ENCODE peak calls at places on chromosomes 6 and 20, in seven cellular contexts. B is PC-9, E is thoracic aorta, G is AG04450, F is esophagus squamous epithelium, U is lower lobe of right lung, V is NB4. M is an unnamed sample.
A peak's percentile ranks its signal among the peaks of the same experiment; 100 is the strongest.

GRCh38 chr20:2984956-2985661 is 58.3 kb upstream of the GNRH2 start:
- DNase-seq in B (no peak), E (no peak), G (peak; percentile 32), F (no peak), U (no peak), V (peak; percentile 11), M (peak; percentile 88)

GRCh38 chr6:104253236-104253635 is 606.5 kb downstream of the HACE1 start:
- DNase-seq in B (no peak), E (no peak), G (no peak), F (no peak), U (no peak), V (no peak), M (no peak)

GRCh38 chr6:93120154-93120742 is 299.1 kb downstream of the EPHA7 start:
- DNase-seq in B (no peak), E (no peak), G (no peak), F (no peak), U (no peak), V (no peak), M (no peak)

GRCh38 chr6:132714160-132714559 is 305 bp upstream of the VNN1 start:
- DNase-seq in B (no peak), E (no peak), G (no peak), F (no peak), U (no peak), V (no peak), M (no peak)

GRCh38 chr6:54194067-54194466 is 82.8 kb downstream of the MLIP start:
- DNase-seq in B (no peak), E (no peak), G (peak; percentile 3), F (no peak), U (no peak), V (peak; percentile 36), M (peak; percentile 56)

GRCh38 chr20:1805816-1806215 is 89.4 kb upstream of the SIRPA start:
- DNase-seq in B (no peak), E (no peak), G (no peak), F (no peak), U (no peak), V (no peak), M (no peak)

GRCh38 chr6:113570176-113570575 is 287.0 kb upstream of the MARCKS start:
- DNase-seq in B (no peak), E (no peak), G (no peak), F (no peak), U (no peak), V (no peak), M (peak; percentile 12)

GRCh38 chr6:21593412-21593926 is at the start of gene SOX4:
- DNase-seq in B (peak; percentile 91), E (peak; percentile 82), G (peak; percentile 98), F (peak; percentile 51), U (peak; percentile 92), V (peak; percentile 98), M (peak; percentile 93)

GRCh38 chr6:39769012-39769411 is 23.2 kb upstream of the DAAM2 start:
- DNase-seq in B (no peak), E (no peak), G (no peak), F (no peak), U (no peak), V (no peak), M (no peak)

GRCh38 chr6:154292855-154293519 is 63.6 kb downstream of the IPCEF1 start:
- DNase-seq in B (peak; percentile 7), E (no peak), G (peak; percentile 68), F (no peak), U (no peak), V (no peak), M (peak; percentile 54)

GRCh38 chr6:132354517-132355167 is 46.6 kb downstream of the MOXD1 start:
- DNase-seq in B (no peak), E (no peak), G (no peak), F (peak; percentile 42), U (peak; percentile 75), V (peak; percentile 60), M (peak; percentile 24)

GRCh38 chr6:130829333-130829910 is 2.2 kb downstream of the SMLR1 start:
- DNase-seq in B (no peak), E (no peak), G (no peak), F (no peak), U (no peak), V (peak; percentile 49), M (no peak)

GRCh38 chr6:32973934-32974333 is 5.5 kb downstream of the BRD2 start:
- DNase-seq in B (peak; percentile 15), E (no peak), G (no peak), F (no peak), U (no peak), V (peak; percentile 66), M (peak; percentile 62)

GRCh38 chr6:16809753-16810358 is 48.6 kb upstream of the ATXN1 start:
- DNase-seq in B (no peak), E (no peak), G (no peak), F (no peak), U (no peak), V (no peak), M (no peak)

GRCh38 chr6:148559848-148560433 is 186.9 kb upstream of the UST start:
- DNase-seq in B (peak; percentile 67), E (no peak), G (peak; percentile 50), F (no peak), U (peak; percentile 81), V (peak; percentile 66), M (peak; percentile 62)

GRCh38 chr6:140537834-140538680 is 1163.6 kb upstream of the CITED2 start:
- DNase-seq in B (peak; percentile 63), E (no peak), G (peak; percentile 94), F (no peak), U (no peak), V (no peak), M (peak; percentile 95)

GRCh38 chr6:3356824-3357420 is 98.2 kb downstream of the PSMG4 start:
- DNase-seq in B (no peak), E (no peak), G (no peak), F (no peak), U (no peak), V (no peak), M (no peak)

GRCh38 chr6:93416575-93417420 is 2.6 kb downstream of the EPHA7 start:
- DNase-seq in B (no peak), E (no peak), G (no peak), F (no peak), U (peak; percentile 44), V (no peak), M (no peak)

GRCh38 chr6:3894535-3895302 is 45.5 kb downstream of the FAM50B start:
- DNase-seq in B (no peak), E (no peak), G (no peak), F (no peak), U (no peak), V (no peak), M (no peak)

GRCh38 chr6:2132416-2132815 is 113.0 kb downstream of the GMDS start:
- DNase-seq in B (peak; percentile 39), E (no peak), G (no peak), F (no peak), U (no peak), V (no peak), M (peak; percentile 27)

GRCh38 chr20:37644605-37645004 is 49.2 kb upstream of the CTNNBL1 start:
- DNase-seq in B (no peak), E (no peak), G (no peak), F (no peak), U (no peak), V (no peak), M (no peak)

GRCh38 chr6:112027942-112028674 is 25.8 kb upstream of the CCN6 start:
- DNase-seq in B (no peak), E (no peak), G (no peak), F (no peak), U (no peak), V (peak; percentile 58), M (peak; percentile 41)

GRCh38 chr20:48949304-48950170 is 28.0 kb downstream of the ARFGEF2 start:
- DNase-seq in B (no peak), E (no peak), G (no peak), F (no peak), U (no peak), V (peak; percentile 29), M (no peak)

GRCh38 chr6:108897371-108897770 is 49.1 kb downstream of the ARMC2 start:
- DNase-seq in B (peak; percentile 39), E (no peak), G (no peak), F (no peak), U (no peak), V (no peak), M (peak; percentile 56)

GRCh38 chr6:32973144-32973854 is 4.9 kb downstream of the BRD2 start:
- DNase-seq in B (peak; percentile 25), E (no peak), G (no peak), F (no peak), U (no peak), V (peak; percentile 63), M (no peak)

DNA sequence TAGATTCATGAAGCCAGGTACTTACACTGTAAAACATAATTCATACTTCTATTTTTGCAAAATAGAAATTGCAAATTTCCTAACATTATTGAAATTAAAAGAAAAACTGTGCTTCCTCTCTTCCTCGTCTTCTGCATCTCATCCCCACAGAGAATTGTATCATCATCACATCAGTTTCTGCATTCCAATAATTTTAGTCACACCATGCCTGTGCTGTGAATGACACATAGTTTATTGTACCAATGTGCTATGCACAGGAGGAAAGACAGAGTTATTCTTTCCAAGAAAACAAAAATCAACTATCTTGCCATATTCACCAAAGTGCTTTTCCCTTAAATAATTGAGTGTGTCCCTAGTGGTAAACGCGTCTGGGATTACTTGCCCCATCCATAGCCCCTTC is 38.1 kb upstream of the FAM135A start:
- DNase-seq in B (no peak), E (no peak), G (no peak), F (no peak), U (no peak), V (no peak), M (peak; percentile 60)
- H3K4me3 ChIP-seq in B (no peak overlapping the region), E (no peak overlapping the region), G (no peak overlapping the region), F (no peak overlapping the region), U (no peak overlapping the region), V (no peak overlapping the region), M (no peak overlapping the region)

GRCh38 chr20:25499855-25500434 is 85.4 kb downstream of the NINL start:
- DNase-seq in B (no peak), E (no peak), G (no peak), F (no peak), U (no peak), V (no peak), M (no peak)
- TF ChIP-seq CTCF in B (no peak), E (no peak), G (no peak), F (no peak), U (no peak), V (no peak), M (no peak)

GRCh38 chr6:62452586-62452985 is 166.6 kb upstream of the KHDRBS2 start:
- DNase-seq in B (no peak), E (no peak), G (no peak), F (no peak), U (no peak), V (no peak), M (no peak)
- H3K4me3 ChIP-seq in B (no peak overlapping the region), E (no peak overlapping the region), G (no peak overlapping the region), F (no peak overlapping the region), U (no peak overlapping the region), V (no peak overlapping the region), M (no peak overlapping the region)

DNA sequence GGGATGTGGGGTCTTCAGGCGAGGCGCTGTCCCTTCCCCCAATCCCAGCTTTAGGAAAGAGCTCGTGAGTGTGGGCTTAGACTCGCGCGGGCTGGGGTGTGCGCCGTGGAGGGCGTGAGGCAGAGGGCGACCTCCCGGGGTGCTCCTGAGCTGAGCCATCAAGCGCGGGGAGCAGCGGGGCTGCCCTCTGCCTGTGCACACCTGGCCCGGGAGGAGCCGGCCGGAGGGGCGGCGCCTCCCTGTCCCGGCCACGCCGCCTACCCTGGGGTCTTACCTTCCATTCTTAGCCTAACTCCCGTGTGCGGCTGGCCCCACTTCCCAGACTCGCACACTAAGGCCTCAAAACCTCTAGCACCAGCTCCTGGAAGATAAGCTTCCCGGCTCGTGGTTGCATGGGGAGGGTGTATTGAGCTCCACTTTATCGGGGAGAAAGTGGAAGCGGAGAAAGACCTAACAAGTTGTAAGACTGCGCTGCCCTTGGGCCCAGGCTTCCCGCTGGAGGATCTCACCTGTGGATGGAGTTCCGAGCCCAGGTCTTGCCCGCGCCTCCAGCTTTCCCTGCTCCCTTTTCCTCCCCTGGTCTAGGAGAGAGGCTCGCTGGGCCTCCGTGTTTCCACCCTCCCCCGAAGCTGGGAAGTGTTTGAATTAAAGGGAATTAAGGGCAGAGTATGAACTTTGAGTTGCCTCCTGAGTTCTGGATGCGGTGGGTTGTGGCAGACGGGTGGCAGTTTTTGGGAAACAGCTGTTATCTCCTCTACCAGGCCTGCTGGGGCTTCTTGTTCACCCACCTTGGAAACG is 1.2 kb downstream of the DNMT3B start:
- DNase-seq in B (peak; percentile 23), E (no peak), G (no peak), F (no peak), U (no peak), V (peak; percentile 38), M (no peak)
- TF ChIP-seq CTCF in B (no peak), E (no peak), G (no peak), F (no peak), U (no peak), V (peak; percentile 3), M (no peak)

M was measured in fibroblast of mammary gland.